ENCODE peak calls at places on chromosomes 16 and 17, in five cellular contexts. M is CD4-positive, alpha-beta T cell; Y is sigmoid colon; I is stimulated activated naive CD8-positive, alpha-beta T cell treated with anti-CD3 and anti-CD28 coated beads, Interleukin-15, amount 100 ng/mL, for 72 hours; J is HFF-Myc. A is an unnamed sample.

GRCh38 chr16:4976611-4977145 is 18.5 kb downstream of the SEC14L5 start:
- DNase-seq in M (no peak), Y (no peak), I (no peak), J (no peak), A (no peak)

GRCh38 chr17:79010304-79010646 is 711 bp upstream of the CANT1 start:
- DNase-seq in M (no peak), Y (peak; percentile 64), I (no peak), J (no peak), A (peak; percentile 50)

GRCh38 chr17:8029121-8029520 is 9.7 kb upstream of the ALOX15B start:
- DNase-seq in M (no peak), Y (peak; percentile 10), I (no peak), J (no peak), A (no peak)

GRCh38 chr16:50709061-50709695 is 15.8 kb downstream of the NOD2 start:
- DNase-seq in M (no peak), Y (no peak), I (no peak), J (no peak), A (no peak)

GRCh38 chr16:74677868-74678267 is 11.2 kb upstream of the RFWD3 start:
- DNase-seq in M (no peak), Y (no peak), I (no peak), J (no peak), A (no peak)

GRCh38 chr17:48542956-48543853 is 1.7 kb downstream of the HOXB2 start:
- DNase-seq in M (peak; percentile 67), Y (peak; percentile 83), I (peak; percentile 75), J (no peak), A (no peak)

GRCh38 chr16:49756971-49757743 is 98.8 kb downstream of the ZNF423 start:
- DNase-seq in M (no peak), Y (no peak), I (no peak), J (no peak), A (no peak)

GRCh38 chr17:81909966-81910839 is 996 bp downstream of the PCYT2 start:
- DNase-seq in M (no peak), Y (peak; percentile 68), I (no peak), J (no peak), A (no peak)

GRCh38 chr17:40538019-40538935 is 27.0 kb downstream of the CCR7 start:
- DNase-seq in M (no peak), Y (peak; percentile 70), I (no peak), J (no peak), A (peak; percentile 93)

GRCh38 chr16:85793662-85794298 is 5.6 kb downstream of the EMC8 start:
- DNase-seq in M (no peak), Y (no peak), I (no peak), J (no peak), A (no peak)

GRCh38 chr16:30875881-30876791 is 17.7 kb downstream of the BCL7C start:
- DNase-seq in M (peak; percentile 43), Y (no peak), I (peak; percentile 54), J (no peak), A (no peak)

GRCh38 chr17:74245145-74245817 is 28.8 kb upstream of the DNAI2 start:
- DNase-seq in M (no peak), Y (no peak), I (no peak), J (no peak), A (no peak)

GRCh38 chr17:33927732-33928133 is 327.4 kb upstream of the CCL2 start:
- DNase-seq in M (no peak), Y (no peak), I (no peak), J (no peak), A (no peak)

GRCh38 chr17:28551421-28552186 is 820 bp downstream of the UNC119 start:
- DNase-seq in M (no peak), Y (no peak), I (no peak), J (no peak), A (no peak)

GRCh38 chr17:68423251-68423650 is 34.0 kb downstream of the WIPI1 start:
- DNase-seq in M (no peak), Y (no peak), I (no peak), J (no peak), A (no peak)

GRCh38 chr17:30832438-30832790 is 648 bp downstream of the ATAD5 start:
- DNase-seq in M (no peak), Y (no peak), I (no peak), J (no peak), A (no peak)

GRCh38 chr16:66099261-66099660 is 267.2 kb upstream of the CDH5 start:
- DNase-seq in M (no peak), Y (no peak), I (no peak), J (no peak), A (no peak)

GRCh38 chr17:8556074-8556473 is 74.5 kb downstream of the MYH10 start:
- DNase-seq in M (no peak), Y (no peak), I (no peak), J (no peak), A (no peak)

GRCh38 chr16:61858996-61859395 is 177.2 kb downstream of the CDH8 start:
- DNase-seq in M (no peak), Y (no peak), I (no peak), J (no peak), A (no peak)

GRCh38 chr16:1788708-1789100 is 4.8 kb downstream of the IGFALS start:
- DNase-seq in M (no peak), Y (peak; percentile 58), I (no peak), J (no peak), A (no peak)

GRCh38 chr17:56770427-56770826 is 63.3 kb downstream of the C17orf67 start:
- DNase-seq in M (no peak), Y (no peak), I (no peak), J (no peak), A (no peak)

GRCh38 chr17:28612936-28613872 is 781 bp downstream of the RSKR start:
- DNase-seq in M (peak; percentile 40), Y (no peak), I (peak; percentile 26), J (no peak), A (no peak)

GRCh38 chr17:411416-412120 is 59.0 kb upstream of the RPH3AL start:
- DNase-seq in M (no peak), Y (no peak), I (no peak), J (no peak), A (no peak)

A was measured in breast epithelium.